ENCODE peak calls at places on chromosomes 11 and 22, in seven cellular contexts. Q is endodermal cell, I is neural progenitor cell, X is lower leg skin, K is upper lobe of right lung, E is fibroblast of the aortic adventitia, W is fibroblast of lung. Y is an unnamed sample.

GRCh38 chr11:87299041-87299481 is 261.3 kb downstream of the TMEM135 start:
- DNase-seq in Q (peak; percentile 56), K (no peak), X (no peak), E (no peak), I (no peak), W (no peak), Y (no peak)

GRCh38 chr11:74683279-74683871 is 47.9 kb downstream of the CHRDL2 start:
- DNase-seq in X (peak; percentile 85), E (no peak), Q (peak; percentile 62), W (no peak), K (peak; percentile 80), I (peak; percentile 64), Y (peak; percentile 65)

GRCh38 chr11:78230161-78230877 is 41.6 kb downstream of the USP35 start:
- DNase-seq in K (no peak), E (no peak), Q (no peak), I (no peak), X (no peak), W (no peak), Y (peak; percentile 39)

GRCh38 chr22:36156119-36156514 is 4.4 kb downstream of the APOL3 start:
- DNase-seq in W (no peak), I (no peak), X (peak; percentile 52), E (no peak), Q (no peak), K (no peak), Y (no peak)

GRCh38 chr11:287821-288327 is 1.1 kb upstream of the PGGHG start:
- DNase-seq in W (no peak), X (peak; percentile 85), K (peak; percentile 67), I (peak; percentile 1), E (no peak), Q (no peak), Y (peak; percentile 7)

GRCh38 chr11:102367364-102367763 is 20.4 kb downstream of the BIRC2 start:
- DNase-seq in W (peak; percentile 7), X (no peak), K (no peak), I (no peak), E (peak; percentile 43), Q (no peak), Y (no peak)

GRCh38 chr11:119666463-119667131 is 62.4 kb downstream of the NECTIN1 start:
- DNase-seq in I (peak; percentile 88), K (peak; percentile 89), X (peak; percentile 92), W (peak; percentile 25), E (peak; percentile 73), Q (peak; percentile 97), Y (peak; percentile 84)

GRCh38 chr22:44329179-44329796 is 16.5 kb upstream of the SHISAL1 start:
- DNase-seq in Q (no peak), I (no peak), K (no peak), X (no peak), W (no peak), E (no peak), Y (no peak)

GRCh38 chr11:36431429-36432092 is 78.5 kb downstream of the TRAF6 start:
- DNase-seq in X (no peak), Q (no peak), K (no peak), I (peak; percentile 10), E (peak; percentile 97), W (peak; percentile 99), Y (no peak)

GRCh38 chr11:8814209-8814922 is 96.6 kb upstream of the AKIP1 start:
- DNase-seq in K (no peak), E (no peak), W (peak; percentile 88), Q (peak; percentile 63), X (no peak), I (no peak), Y (no peak)

GRCh38 chr11:34565417-34566208 is 52.0 kb upstream of the ELF5 start:
- DNase-seq in Q (peak; percentile 77), I (peak; percentile 61), X (no peak), K (no peak), W (no peak), E (no peak), Y (no peak)

GRCh38 chr22:49263101-49263500 is 564.6 kb downstream of the BRD1 start:
- DNase-seq in K (no peak), I (no peak), E (no peak), W (no peak), Q (peak; percentile 5), X (peak; percentile 40), Y (no peak)

GRCh38 chr22:49262167-49262566 is 565.5 kb downstream of the BRD1 start:
- DNase-seq in I (no peak), K (peak; percentile 35), X (peak; percentile 68), W (no peak), Q (peak; percentile 24), E (no peak), Y (peak; percentile 49)

GRCh38 chr22:49261616-49262015 is 566.1 kb downstream of the BRD1 start:
- DNase-seq in E (no peak), I (no peak), K (peak; percentile 43), X (peak; percentile 66), W (no peak), Q (peak; percentile 38), Y (peak; percentile 37)

GRCh38 chr22:49266561-49267519 is 560.8 kb downstream of the BRD1 start:
- DNase-seq in I (peak; percentile 41), W (no peak), X (peak; percentile 78), K (no peak), Q (peak; percentile 72), E (no peak), Y (no peak)

DNA sequence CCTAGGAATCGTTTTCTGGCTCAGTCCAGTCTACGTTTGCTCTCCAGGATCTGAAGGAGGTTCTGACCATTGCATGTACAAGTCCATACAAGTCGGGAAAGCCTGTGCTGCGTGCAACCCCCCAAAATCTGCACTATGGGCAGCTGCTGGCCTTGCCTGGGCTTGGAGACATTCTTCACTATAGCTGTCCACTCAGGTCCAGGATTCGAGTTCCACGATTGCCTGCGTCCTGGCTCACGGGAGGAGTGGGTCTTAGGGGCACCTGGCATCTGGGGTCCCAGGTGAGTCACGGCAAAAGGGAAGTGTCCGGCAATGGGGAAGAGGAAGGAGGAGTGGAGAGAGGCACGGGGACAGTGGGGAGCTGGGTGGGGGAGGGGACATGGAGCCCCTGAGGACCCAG is 563.0 kb downstream of the BRD1 start:
- DNase-seq in E (no peak), Q (no peak), W (no peak), X (peak; percentile 75), K (no peak), I (no peak), Y (peak; percentile 60)
- H3K4me3 ChIP-seq in E (no peak overlapping the region), Q (no peak overlapping the region), W (no peak overlapping the region), X (no peak overlapping the region), K (no peak overlapping the region), I (no peak overlapping the region), Y (no peak overlapping the region)

GRCh38 chr22:39021552-39022250 is 774 bp downstream of the APOBEC3D start:
- DNase-seq in K (no peak), X (no peak), Q (no peak), E (no peak), I (no peak), W (no peak), Y (no peak)

GRCh38 chr22:39016592-39016991 is 2.5 kb downstream of the APOBEC3C start:
- DNase-seq in Q (no peak), X (no peak), W (no peak), E (no peak), I (no peak), K (no peak), Y (no peak)

GRCh38 chr22:39013923-39014722 is at the start of gene APOBEC3C:
- DNase-seq in K (peak; percentile 83), Q (peak; percentile 90), E (peak; percentile 90), X (peak; percentile 94), I (peak; percentile 70), W (peak; percentile 91), Y (peak; percentile 89)

GRCh38 chr22:39012525-39013516 is 1.2 kb upstream of the APOBEC3C start:
- DNase-seq in I (peak; percentile 28), Q (no peak), W (no peak), X (no peak), E (no peak), K (no peak), Y (no peak)

DNA sequence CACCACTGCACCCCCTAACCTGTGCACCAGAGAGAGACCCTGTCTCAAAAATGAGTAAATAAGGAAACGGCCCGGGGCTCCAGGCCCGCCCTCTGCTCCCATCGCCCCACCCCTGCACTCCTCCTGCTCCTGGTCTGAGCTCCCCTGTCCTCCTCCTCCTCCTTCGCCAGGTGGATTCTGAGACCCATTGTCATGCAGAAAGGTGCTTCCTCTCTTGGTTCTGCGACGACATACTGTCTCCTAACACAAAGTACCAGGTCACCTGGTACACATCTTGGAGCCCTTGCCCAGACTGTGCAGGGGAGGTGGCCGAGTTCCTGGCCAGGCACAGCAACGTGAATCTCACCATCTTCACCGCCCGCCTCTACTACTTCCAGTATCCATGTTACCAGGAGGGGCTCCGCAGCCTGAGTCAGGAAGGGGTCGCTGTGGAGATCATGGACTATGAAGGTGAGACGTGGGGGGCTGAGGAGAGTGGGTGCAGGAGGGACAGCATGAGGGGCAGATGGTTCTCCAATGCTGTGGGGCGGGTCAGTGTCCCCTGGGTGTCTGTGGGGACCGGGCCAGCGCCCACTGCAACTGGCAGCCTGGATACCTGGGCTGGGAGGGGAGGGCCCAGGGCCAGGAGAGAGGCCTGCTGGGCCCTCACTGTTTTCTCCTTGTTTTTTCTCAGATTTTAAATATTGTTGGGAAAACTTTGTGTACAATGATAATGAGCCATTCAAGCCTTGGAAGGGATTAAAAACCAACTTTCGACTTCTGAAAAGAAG is 3.1 kb upstream of the APOBEC3D start:
- DNase-seq in K (no peak), Q (peak; percentile 88), W (no peak), E (no peak), I (no peak), X (no peak), Y (no peak)
- TF ChIP-seq CTCF in K (no peak), Q (peak; percentile 59), W (no peak), E (no peak), I (peak; percentile 17), X (no peak), Y (no peak)

DNA sequence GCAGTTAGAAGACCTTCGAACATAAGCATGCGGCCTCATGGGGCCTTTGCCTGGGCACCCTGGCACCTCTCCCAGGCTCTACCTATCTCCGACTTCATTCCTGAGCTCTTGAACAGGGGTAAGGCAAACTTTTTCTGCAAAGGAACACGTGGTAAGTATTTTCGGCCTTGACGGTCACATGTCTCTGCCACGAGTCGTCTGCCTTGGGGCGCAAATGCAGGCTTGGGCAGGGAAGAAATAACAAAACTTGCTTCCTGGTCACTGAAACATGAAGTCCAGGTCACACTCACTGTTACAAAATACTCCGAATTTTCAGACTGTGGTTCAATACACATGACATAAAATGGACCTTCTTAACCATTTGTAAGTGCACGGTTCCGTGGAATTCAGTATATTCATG is 3.4 kb upstream of the ASCL2 start:
- DNase-seq in W (no peak), E (no peak), Q (no peak), K (peak; percentile 35), I (no peak), X (peak; percentile 67), Y (no peak)
- H3K4me3 ChIP-seq in W (no peak overlapping the region), E (no peak overlapping the region), Q (no peak overlapping the region), K (no peak overlapping the region), I (no peak overlapping the region), X (no peak overlapping the region), Y (no peak overlapping the region)

GRCh38 chr11:134750619-134751018 is 338.6 kb upstream of the B3GAT1 start:
- DNase-seq in E (no peak), I (no peak), K (no peak), X (no peak), W (no peak), Q (peak; percentile 14), Y (no peak)

GRCh38 chr11:134751161-134751560 is 339.1 kb upstream of the B3GAT1 start:
- DNase-seq in I (no peak), K (no peak), W (no peak), X (no peak), E (no peak), Q (peak; percentile 23), Y (no peak)

GRCh38 chr11:134746609-134747008 is 334.6 kb upstream of the B3GAT1 start:
- DNase-seq in X (no peak), W (no peak), Q (no peak), E (no peak), I (no peak), K (no peak), Y (peak; percentile 4)

GRCh38 chr11:134751825-134752224 is 339.8 kb upstream of the B3GAT1 start:
- DNase-seq in W (no peak), E (no peak), I (no peak), K (no peak), X (no peak), Q (peak; percentile 13), Y (peak; percentile 16)

GRCh38 chr11:134749040-134749586 is 337.1 kb upstream of the B3GAT1 start:
- DNase-seq in E (no peak), W (no peak), Q (peak; percentile 53), I (no peak), X (peak; percentile 15), K (no peak), Y (peak; percentile 18)
- TF ChIP-seq CTCF in E (no peak), W (no peak), Q (no peak), I (no peak), X (no peak), K (no peak), Y (no peak)

Y was measured in ascending aorta.